ENCODE peak calls at places on chromosome 22, in nine cellular contexts. J, M, D, A, L, K, G, W and U are unnamed samples.

GRCh38 chr22:19962909-19963806 is 21.5 kb upstream of the TXNRD2 start:
- DNase-seq in M (no peak), W (no peak), L (peak), K (no peak), J (no peak), A (no peak), D (peak), G (peak), U (peak)

GRCh38 chr22:40593460-40594273 is 42.9 kb downstream of the MRTFA start:
- DNase-seq in L (no peak), W (no peak), J (peak), M (no peak), A (peak), K (no peak), G (no peak), D (no peak), U (no peak)

GRCh38 chr22:38843201-38843715 is 570 bp downstream of the NPTXR start:
- DNase-seq in J (peak), M (no peak), W (no peak), G (peak), A (peak), D (no peak), L (peak), K (no peak), U (peak)

GRCh38 chr22:40803292-40803691 is 15.9 kb downstream of the SLC25A17 start:
- DNase-seq in W (no peak), K (no peak), A (no peak), M (no peak), G (no peak), D (no peak), L (no peak), J (no peak), U (no peak)

GRCh38 chr22:46471901-46472721 is 65.3 kb downstream of the CELSR1 start:
- DNase-seq in L (no peak), D (peak), W (no peak), M (no peak), G (no peak), J (no peak), K (no peak), A (no peak), U (no peak)

GRCh38 chr22:35630387-35630793 is 13.3 kb upstream of the MB start:
- DNase-seq in L (peak), W (no peak), K (no peak), G (no peak), J (peak), A (no peak), M (no peak), D (peak), U (peak)

GRCh38 chr22:19098157-19098556 is 24.1 kb downstream of the DGCR2 start:
- DNase-seq in M (no peak), L (no peak), K (no peak), G (no peak), A (no peak), J (no peak), D (no peak), W (no peak), U (no peak)

GRCh38 chr22:20232781-20233180 is 35.3 kb downstream of the RTN4R start:
- DNase-seq in K (no peak), G (no peak), W (no peak), J (no peak), A (no peak), D (no peak), L (no peak), M (no peak), U (no peak)

GRCh38 chr22:19419086-19419463 is 12.5 kb downstream of the HIRA start:
- DNase-seq in M (no peak), L (no peak), W (no peak), D (no peak), K (no peak), A (no peak), J (no peak), G (no peak), U (no peak)

GRCh38 chr22:46364341-46365165 is 29.0 kb downstream of the TRMU start:
- DNase-seq in J (no peak), A (no peak), L (no peak), G (no peak), W (no peak), D (no peak), K (no peak), M (no peak), U (no peak)

GRCh38 chr22:30327864-30328345 is 1.2 kb upstream of the TBC1D10A start:
- DNase-seq in K (no peak), D (peak), M (no peak), G (no peak), J (no peak), A (peak), W (no peak), L (no peak), U (no peak)
- TF ChIP-seq CTCF in K (peak), D (peak), M (no peak), G (no peak), J (no peak), A (peak), W (peak), L (no peak), U (no peak)

DNA sequence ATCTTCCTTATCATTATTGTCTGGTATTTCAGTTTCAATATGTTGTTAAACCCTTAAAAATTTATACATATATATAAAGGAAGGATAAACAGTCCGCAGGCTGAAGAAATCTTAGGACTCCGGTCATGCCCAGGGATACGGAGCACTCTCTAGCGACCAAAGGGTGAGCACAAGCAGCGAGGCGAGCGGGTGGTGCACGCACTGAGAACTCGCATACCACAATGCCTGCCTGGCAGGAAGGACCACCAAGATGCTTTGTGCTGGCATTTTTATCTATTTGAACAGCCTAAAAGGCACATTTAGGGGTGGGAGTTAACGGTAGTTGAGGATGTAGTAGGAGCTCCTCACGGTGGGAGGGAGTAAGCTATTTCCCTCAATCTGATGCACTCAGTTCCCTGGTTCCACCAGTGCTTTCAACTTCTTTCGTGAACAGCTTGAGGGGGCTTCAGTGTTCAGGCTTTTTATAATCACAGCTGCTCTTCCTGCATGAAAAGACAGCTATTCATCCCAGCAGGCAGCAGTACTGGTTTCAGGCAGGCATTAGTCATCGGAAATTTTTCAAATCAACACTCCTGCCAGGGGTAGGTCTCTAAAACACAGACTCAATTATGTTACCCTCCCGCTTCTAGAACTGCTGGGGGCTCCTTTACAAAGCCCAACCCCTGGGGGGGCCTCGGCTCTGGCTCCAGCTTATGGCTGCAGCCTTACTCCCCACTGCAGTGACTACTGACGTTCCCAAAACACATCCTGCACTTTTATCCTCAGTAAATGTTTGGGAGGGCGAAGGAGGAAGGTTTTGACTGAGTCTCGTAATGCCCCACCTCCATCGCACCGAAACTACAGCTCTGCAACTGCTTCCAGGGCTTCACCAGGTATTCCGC is 6.0 kb downstream of the POLDIP3 start:
- DNase-seq in L (peak), M (no peak), W (peak), J (no peak), A (no peak), G (no peak), D (no peak), K (no peak), U (peak)
- H3K4me3 ChIP-seq in L (no peak), M (no peak), W (peak), J (no peak), A (no peak), G (no peak), D (no peak), K (no peak), U (peak)

DNA sequence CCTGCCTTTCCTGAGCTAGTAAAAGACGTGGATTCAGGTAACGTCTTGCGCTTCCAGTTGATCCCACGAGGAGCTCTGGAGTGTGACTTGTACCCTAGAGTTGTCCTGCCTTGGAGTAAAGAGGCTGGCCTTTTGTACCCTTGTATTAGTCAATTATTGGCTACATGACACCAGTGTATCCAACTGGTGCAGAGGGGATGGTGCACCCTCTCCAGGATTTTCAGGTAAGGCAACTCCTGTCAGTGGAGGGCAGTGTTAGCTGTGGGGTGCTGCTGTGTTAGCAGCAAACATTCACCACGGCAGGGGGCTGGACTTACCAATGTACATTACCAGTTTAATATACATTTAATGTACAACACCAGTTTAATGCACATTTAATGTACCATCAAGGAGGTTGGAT is 233.5 kb downstream of the MIAT start:
- DNase-seq in K (no peak), J (peak), A (no peak), L (no peak), G (no peak), D (peak), W (no peak), M (no peak), U (no peak)
- TF ChIP-seq CTCF in K (peak), J (no peak), A (no peak), L (no peak), G (no peak), D (peak), W (peak), M (no peak), U (no peak)

GRCh38 chr22:36702832-36703210 is 731 bp downstream of the CACNG2 start:
- DNase-seq in K (no peak), D (no peak), M (no peak), G (no peak), J (no peak), W (no peak), L (no peak), A (peak), U (no peak)
- H3K4me3 ChIP-seq in K (no peak), D (no peak), M (peak), G (no peak), J (peak), W (no peak), L (no peak), A (no peak), U (no peak)

GRCh38 chr22:21761086-21761485 is 25.5 kb upstream of the YPEL1 start:
- DNase-seq in L (no peak), A (no peak), J (no peak), G (no peak), K (no peak), D (no peak), M (no peak), W (no peak), U (no peak)
- TF ChIP-seq CTCF in L (no peak), A (no peak), J (no peak), G (no peak), K (no peak), D (no peak), M (no peak), W (no peak), U (no peak)

GRCh38 chr22:50107529-50107928 is 17.7 kb downstream of the MOV10L1 start:
- DNase-seq in M (no peak), D (no peak), W (no peak), G (no peak), L (no peak), A (no peak), J (no peak), K (no peak), U (no peak)

GRCh38 chr22:50101870-50102565 is 12.2 kb downstream of the MOV10L1 start:
- DNase-seq in K (no peak), W (no peak), L (no peak), M (no peak), A (no peak), G (no peak), J (no peak), D (no peak), U (no peak)

GRCh38 chr22:50104149-50104548 is 14.3 kb downstream of the MOV10L1 start:
- DNase-seq in J (no peak), L (no peak), M (no peak), G (no peak), D (no peak), K (no peak), A (no peak), W (no peak), U (no peak)

GRCh38 chr22:50102946-50103345 is 13.1 kb downstream of the MOV10L1 start:
- DNase-seq in M (no peak), D (peak), K (no peak), L (no peak), W (no peak), G (no peak), A (no peak), J (no peak), U (no peak)

DNA sequence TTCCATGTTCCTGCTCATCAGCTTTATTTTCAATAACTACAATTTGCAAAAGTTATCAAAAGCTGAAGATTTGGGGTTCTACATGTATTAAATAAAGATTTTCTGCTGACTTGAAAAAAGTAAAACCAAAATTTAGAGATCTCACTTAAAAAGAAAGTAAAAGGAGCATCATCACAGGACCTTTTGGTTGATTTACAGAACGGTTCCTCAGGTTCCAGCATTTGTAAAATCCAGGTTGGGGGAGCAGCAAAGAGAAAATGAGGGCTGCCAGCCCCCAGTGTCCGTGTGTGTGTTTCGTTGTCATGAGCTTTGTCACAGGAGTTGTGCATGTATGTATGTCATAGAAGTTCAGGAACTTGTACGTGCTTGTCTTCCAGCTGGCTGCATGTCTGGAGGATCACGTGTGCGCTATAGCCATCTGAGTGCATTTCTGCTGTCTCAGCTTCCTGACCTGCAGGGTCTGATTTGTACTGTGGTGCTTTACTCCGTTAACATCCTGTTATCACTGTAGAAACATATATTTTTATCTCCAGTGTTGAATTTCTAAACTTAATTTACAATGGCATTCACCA is 15.8 kb downstream of the MOV10L1 start:
- DNase-seq in J (no peak), K (no peak), W (no peak), A (no peak), D (no peak), G (no peak), M (no peak), L (peak), U (peak)
- H3K4me3 ChIP-seq in J (no peak), K (no peak), W (no peak), A (no peak), D (no peak), G (no peak), M (no peak), L (no peak), U (no peak)

DNA sequence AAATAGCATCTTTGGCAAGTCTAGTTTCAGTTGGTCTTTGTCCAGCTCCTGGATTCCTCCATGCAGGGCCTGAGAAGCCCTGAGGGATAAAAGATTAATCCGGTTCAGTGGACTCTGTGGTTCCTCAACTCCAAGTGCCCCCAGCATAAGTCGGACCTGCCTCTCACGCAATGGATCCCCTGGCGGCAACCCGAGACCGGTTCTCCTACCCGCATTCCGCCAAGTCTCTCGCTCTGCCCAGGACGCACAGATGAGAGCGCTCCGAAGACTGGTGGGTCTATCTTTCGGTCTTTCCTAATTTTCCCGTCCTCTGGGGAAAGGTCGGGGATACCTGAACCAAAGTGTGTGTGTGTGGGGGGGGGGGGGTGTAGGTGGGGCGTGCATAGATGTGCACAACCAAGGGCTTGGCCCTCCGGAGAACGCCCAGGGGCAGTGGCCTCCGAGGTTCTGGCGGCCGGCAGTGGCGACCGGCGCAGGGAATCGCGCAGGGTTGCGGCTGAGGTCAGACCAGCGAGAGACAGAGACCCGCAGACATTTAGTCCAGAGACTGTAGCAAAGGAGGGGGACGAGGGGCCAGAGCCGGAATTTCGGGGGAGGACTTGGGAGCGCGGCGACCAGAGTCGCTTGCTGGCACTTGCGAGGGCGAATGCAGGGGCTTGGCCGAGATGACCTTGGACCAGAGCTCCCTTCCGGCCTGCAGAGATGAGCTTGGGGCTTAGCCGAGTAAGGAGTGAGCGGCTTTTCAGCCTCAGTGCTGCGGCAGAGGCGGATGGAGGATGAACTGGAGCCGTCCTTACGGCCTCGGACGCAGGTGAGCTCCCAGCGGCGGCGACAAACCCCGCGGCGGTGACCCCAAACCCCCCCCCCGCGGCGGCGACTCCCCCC is 712 bp upstream of the SLC2A11 start:
- DNase-seq in G (peak), M (no peak), K (no peak), W (peak), A (peak), J (peak), D (no peak), L (peak), U (peak)
- TF ChIP-seq CTCF in G (peak), M (no peak), K (peak), W (peak), A (peak), J (no peak), D (no peak), L (peak), U (no peak)

GRCh38 chr22:29660021-29660420 is 56.6 kb downstream of the NF2 start:
- DNase-seq in J (peak), W (no peak), L (no peak), G (no peak), D (no peak), M (no peak), K (no peak), A (no peak), U (no peak)

GRCh38 chr22:29663230-29663826 is 56.5 kb upstream of the CABP7 start:
- DNase-seq in A (no peak), M (no peak), D (no peak), K (no peak), L (no peak), J (no peak), W (peak), G (no peak), U (peak)

GRCh38 chr22:29658171-29658570 is 54.7 kb downstream of the NF2 start:
- DNase-seq in K (no peak), W (no peak), A (no peak), M (no peak), D (no peak), G (no peak), L (no peak), J (peak), U (no peak)

GRCh38 chr22:29664731-29665130 is 55.1 kb upstream of the CABP7 start:
- DNase-seq in K (peak), A (no peak), G (no peak), W (peak), J (no peak), L (peak), M (no peak), D (no peak), U (no peak)

DNA sequence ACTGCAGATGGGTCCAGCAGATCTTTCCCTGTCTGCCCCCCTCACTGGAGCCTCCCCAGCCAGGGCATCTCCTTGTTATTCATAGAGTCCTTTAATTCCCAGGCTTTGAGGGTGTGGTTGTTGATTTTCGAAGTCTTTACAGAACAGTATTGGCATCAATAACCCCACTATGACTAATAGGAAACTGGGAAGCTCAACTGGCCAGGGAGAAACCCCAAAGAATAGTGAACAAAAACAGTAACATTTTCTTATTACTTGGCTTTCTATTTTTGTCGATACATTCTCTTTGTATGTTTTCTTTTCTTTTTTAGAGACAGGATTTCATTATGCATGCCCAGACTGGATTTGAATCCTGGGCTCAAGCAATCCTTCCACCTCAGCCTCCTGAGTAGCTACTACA is 57.9 kb downstream of the NF2 start:
- DNase-seq in K (no peak), A (no peak), D (no peak), L (peak), G (no peak), M (no peak), J (no peak), W (no peak), U (peak)
- H3K4me3 ChIP-seq in K (no peak), A (no peak), D (no peak), L (no peak), G (no peak), M (no peak), J (no peak), W (no peak), U (no peak)

GRCh38 chr22:25028841-25029141 is 76.3 kb downstream of the KIAA1671 start:
- DNase-seq in W (no peak), L (no peak), J (no peak), K (no peak), G (no peak), M (no peak), D (no peak), A (no peak), U (no peak)
- TF ChIP-seq CTCF in W (no peak), L (no peak), J (no peak), K (no peak), G (no peak), M (no peak), D (no peak), A (peak), U (no peak)

DNA sequence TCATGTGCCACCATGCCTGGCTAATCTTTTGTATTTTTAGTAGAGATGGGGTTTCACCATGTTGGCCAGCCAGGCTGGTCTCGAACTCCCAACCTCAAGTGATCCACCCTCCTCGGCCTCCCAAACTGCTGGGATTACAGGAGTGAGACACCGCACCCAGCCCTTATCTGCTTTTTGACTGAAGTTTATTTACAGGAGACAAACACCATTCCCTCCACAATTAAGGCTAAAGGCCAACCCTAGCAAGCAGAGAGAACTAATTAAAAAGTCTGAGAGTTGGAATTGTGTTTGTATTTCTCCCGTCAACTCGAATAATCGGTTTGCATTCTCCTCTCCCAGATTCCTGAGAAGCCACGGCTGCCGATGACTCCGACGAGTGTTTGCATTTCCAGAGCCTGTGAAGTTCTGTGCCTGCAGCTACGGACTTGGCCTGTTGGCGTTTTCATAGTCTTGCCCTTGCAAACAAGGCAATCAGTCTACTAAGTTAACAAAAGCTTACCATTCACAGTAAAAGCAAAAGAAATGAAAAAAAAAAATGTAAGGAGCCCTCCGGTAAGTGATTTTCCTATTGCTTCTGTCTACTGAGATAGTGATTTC is 73.3 kb upstream of the NUP50 start:
- DNase-seq in M (no peak), K (no peak), D (no peak), W (no peak), G (no peak), L (peak), A (no peak), J (peak), U (no peak)
- H3K4me3 ChIP-seq in M (no peak), K (no peak), D (no peak), W (no peak), G (no peak), L (no peak), A (no peak), J (no peak), U (no peak)